ENCODE peak calls at places on chromosomes 6 and 20, in nine cellular contexts. Q, P, N, S, C, B, L, O and A are unnamed samples.

GRCh38 chr6:158536084-158536890 is 23.6 kb upstream of the TMEM181 start:
- DNase-seq in B (peak; percentile 44), P (peak; percentile 83), L (peak; percentile 69), C (peak; percentile 14), S (no peak), N (peak; percentile 85), O (peak; percentile 76), Q (peak; percentile 45), A (peak; percentile 75)

GRCh38 chr6:127893541-127893940 is 7.3 kb downstream of the THEMIS start:
- DNase-seq in P (no peak), Q (no peak), B (no peak), C (no peak), N (no peak), S (no peak), L (no peak), O (no peak), A (no peak)

GRCh38 chr20:37243937-37244571 is 17.6 kb downstream of the GHRH start:
- DNase-seq in N (no peak), S (no peak), P (peak; percentile 23), Q (no peak), B (no peak), L (no peak), C (no peak), O (no peak), A (no peak)

GRCh38 chr6:135251416-135251815 is 70.3 kb downstream of the MYB start:
- DNase-seq in O (no peak), B (no peak), P (no peak), S (no peak), N (no peak), Q (no peak), C (no peak), L (peak; percentile 43), A (no peak)

GRCh38 chr20:13554076-13554475 is 84.7 kb downstream of the TASP1 start:
- DNase-seq in S (no peak), Q (no peak), N (no peak), O (no peak), P (peak; percentile 29), B (no peak), L (no peak), C (no peak), A (no peak)

GRCh38 chr6:50791900-50792508 is 26.7 kb upstream of the TFAP2B start:
- DNase-seq in L (no peak), N (peak; percentile 42), Q (peak; percentile 1), S (no peak), O (no peak), P (peak; percentile 46), B (no peak), C (peak; percentile 64), A (no peak)

GRCh38 chr20:58001381-58001780 is 227.1 kb downstream of the ANKRD60 start:
- DNase-seq in Q (no peak), O (no peak), B (no peak), L (no peak), P (no peak), C (no peak), N (no peak), S (no peak), A (no peak)

GRCh38 chr6:42010185-42010872 is 40.0 kb upstream of the TAF8 start:
- DNase-seq in O (no peak), B (no peak), S (no peak), N (no peak), C (peak; percentile 38), L (no peak), P (peak; percentile 30), Q (no peak), A (no peak)

GRCh38 chr20:34415079-34415478 is 52.0 kb downstream of the ITCH start:
- DNase-seq in S (no peak), Q (no peak), N (no peak), L (no peak), B (no peak), C (no peak), P (no peak), O (no peak), A (no peak)

GRCh38 chr20:990293-990959 is 11.7 kb downstream of the RSPO4 start:
- DNase-seq in C (no peak), B (no peak), L (no peak), S (no peak), O (no peak), N (no peak), Q (no peak), P (no peak), A (no peak)

GRCh38 chr6:28269492-28269891 is 2.5 kb downstream of the ZSCAN26 start:
- DNase-seq in L (no peak), S (peak; percentile 38), P (peak; percentile 72), O (no peak), B (no peak), N (no peak), Q (no peak), C (peak; percentile 55), A (peak; percentile 31)

GRCh38 chr20:19213946-19214490 is 1.6 kb downstream of the SLC24A3 start:
- DNase-seq in Q (no peak), O (no peak), P (no peak), N (no peak), L (no peak), B (no peak), C (no peak), S (no peak), A (no peak)

GRCh38 chr20:36272547-36273220 is 33.5 kb upstream of the DLGAP4 start:
- DNase-seq in N (no peak), P (no peak), L (no peak), O (no peak), C (no peak), S (no peak), B (no peak), Q (no peak), A (no peak)

GRCh38 chr6:139249387-139249786 is 42.4 kb downstream of the TXLNB start:
- DNase-seq in S (no peak), P (peak; percentile 28), N (no peak), C (no peak), Q (no peak), L (no peak), B (no peak), O (no peak), A (no peak)

GRCh38 chr6:34240329-34241248 is 3.9 kb downstream of the HMGA1 start:
- DNase-seq in Q (no peak), S (no peak), C (no peak), O (no peak), N (peak; percentile 1), B (no peak), L (no peak), P (no peak), A (no peak)